ENCODE peak calls at places on chromosomes 7 and 10, in eight cellular contexts. G is CD4-positive, CD25-positive, alpha-beta regulatory T cell; K is activated T-cell treated with anti-CD3 and anti-CD28 coated beads, Interleukin-2, amount 50 U/mL, for 24 hours; J is stimulated activated CD4-positive, alpha-beta T cell treated with anti-CD3 and anti-CD28 coated beads, Interleukin-4, amount 100 ng/mL, for 48 hours; X is RWPE1; E is fibroblast of the conjunctiva; L is NCI-H82; Q is pancreas. W is an unnamed sample.

GRCh38 chr10:107215681-107216080 is 51.2 kb upstream of the SORCS1 start:
- DNase-seq in K (no peak), J (no peak), L (no peak), G (no peak), Q (no peak), E (no peak), X (no peak), W (no peak)

GRCh38 chr7:148763622-148764021 is 64.9 kb downstream of the CUL1 start:
- DNase-seq in L (no peak), G (no peak), K (no peak), Q (no peak), X (no peak), E (no peak), J (no peak), W (no peak)

GRCh38 chr10:5496261-5497250 is 2.8 kb downstream of the CALML5 start:
- DNase-seq in Q (no peak), L (no peak), J (no peak), X (no peak), K (no peak), G (no peak), E (no peak), W (no peak)

GRCh38 chr10:108544500-108545120 is 1378.7 kb downstream of the XPNPEP1 start:
- DNase-seq in J (peak), Q (peak), E (peak), G (no peak), K (peak), L (peak), X (peak), W (no peak)

GRCh38 chr7:121428857-121429489 is 32.9 kb upstream of the FAM3C start:
- DNase-seq in L (no peak), X (no peak), K (no peak), J (no peak), E (no peak), G (no peak), Q (no peak), W (no peak)

GRCh38 chr10:132489053-132489703 is 48.4 kb upstream of the INPP5A start:
- DNase-seq in L (no peak), J (no peak), E (peak), K (peak), Q (no peak), X (no peak), G (no peak), W (no peak)

GRCh38 chr7:69126896-69127479 is 471.3 kb upstream of the AUTS2 start:
- DNase-seq in K (no peak), Q (no peak), E (no peak), X (no peak), G (no peak), L (no peak), J (no peak), W (no peak)

GRCh38 chr10:48820699-48821098 is 118.9 kb downstream of the LRRC18 start:
- DNase-seq in L (no peak), E (no peak), G (no peak), K (no peak), J (no peak), Q (no peak), X (no peak), W (no peak)

GRCh38 chr7:151315038-151315655 is 26.5 kb upstream of the NUB1 start:
- DNase-seq in E (peak), Q (peak), G (peak), L (peak), X (peak), K (peak), J (peak), W (peak)

GRCh38 chr7:94471604-94472003 is 38.0 kb upstream of the CASD1 start:
- DNase-seq in J (no peak), L (no peak), X (no peak), G (no peak), Q (no peak), E (no peak), K (no peak), W (no peak)

GRCh38 chr10:6507311-6507710 is 72.8 kb downstream of the PRKCQ start:
- DNase-seq in J (no peak), E (no peak), K (no peak), Q (no peak), L (no peak), G (no peak), X (no peak), W (no peak)

GRCh38 chr10:21020545-21020944 is 123.4 kb upstream of the NEBL start:
- DNase-seq in J (peak), X (peak), Q (peak), L (peak), G (no peak), K (no peak), E (peak), W (peak)

GRCh38 chr10:75401569-75402485 is at the start of gene ZNF503:
- DNase-seq in J (no peak), G (no peak), Q (peak), L (peak), K (peak), E (peak), X (peak), W (peak)

GRCh38 chr10:1462994-1463633 is 274.2 kb downstream of the ADARB2 start:
- DNase-seq in E (no peak), L (no peak), K (no peak), G (no peak), J (no peak), Q (no peak), X (no peak), W (no peak)

GRCh38 chr7:88243345-88243909 is 23.6 kb upstream of the SRI start:
- DNase-seq in G (no peak), E (peak), L (peak), J (no peak), X (peak), K (no peak), Q (no peak), W (no peak)

GRCh38 chr7:69596723-69597277 is 1.5 kb upstream of the AUTS2 start:
- DNase-seq in K (no peak), J (no peak), G (no peak), L (peak), E (no peak), Q (no peak), X (no peak), W (no peak)

GRCh38 chr10:101293007-101293723 is 60.8 kb upstream of the BTRC start:
- DNase-seq in J (no peak), G (no peak), L (peak), K (no peak), X (no peak), Q (no peak), E (no peak), W (no peak)

GRCh38 chr7:149854611-149855367 is 16.6 kb downstream of the ZNF862 start:
- DNase-seq in L (peak), J (no peak), X (peak), E (no peak), G (no peak), Q (peak), K (no peak), W (no peak)

GRCh38 chr10:132143162-132143561 is 43.6 kb upstream of the DPYSL4 start:
- DNase-seq in E (no peak), X (no peak), G (no peak), J (no peak), Q (no peak), K (no peak), L (no peak), W (no peak)

W was measured in GM12891.